ENCODE peak calls at places on chromosomes 12 and 14, in nine cellular contexts. One of them, this sample, is unnamed.

GRCh38 chr14:74463697-74464096 is 29.4 kb downstream of the NPC2 start:
- ATAC-seq in lung: no peak
- ATAC-seq in DND-41: no peak
- ATAC-seq in activated CD8-positive, alpha-beta memory T cell treated with anti-CD3 and anti-CD28 coated beads, Interleukin-2, amount 10 ng/mL, durations not matched to agents 7 days and 5 days: no peak
- ATAC-seq in IMR-90: no peak
- ATAC-seq in GM23338: no peak
- ATAC-seq in natural killer cell: no peak
- ATAC-seq in pancreas: no peak
- ATAC-seq in T-cell: no peak
- ATAC-seq in this sample: no peak

GRCh38 chr12:116954700-116955381 is 44.1 kb downstream of the FBXW8 start:
- ATAC-seq in lung: no peak
- ATAC-seq in DND-41: no peak
- ATAC-seq in activated CD8-positive, alpha-beta memory T cell treated with anti-CD3 and anti-CD28 coated beads, Interleukin-2, amount 10 ng/mL, durations not matched to agents 7 days and 5 days: no peak
- ATAC-seq in IMR-90: no peak
- ATAC-seq in GM23338: no peak
- ATAC-seq in natural killer cell: no peak
- ATAC-seq in pancreas: peak
- ATAC-seq in T-cell: no peak
- ATAC-seq in this sample: no peak

GRCh38 chr12:113744802-113745395 is 221.2 kb downstream of the RBM19 start:
- ATAC-seq in lung: no peak
- ATAC-seq in DND-41: no peak
- ATAC-seq in activated CD8-positive, alpha-beta memory T cell treated with anti-CD3 and anti-CD28 coated beads, Interleukin-2, amount 10 ng/mL, durations not matched to agents 7 days and 5 days: no peak
- ATAC-seq in IMR-90: no peak
- ATAC-seq in GM23338: no peak
- ATAC-seq in natural killer cell: no peak
- ATAC-seq in pancreas: no peak
- ATAC-seq in T-cell: no peak
- ATAC-seq in this sample: no peak

GRCh38 chr14:72907886-72908285 is 14.0 kb upstream of the DPF3 start:
- ATAC-seq in lung: no peak
- ATAC-seq in DND-41: no peak
- ATAC-seq in activated CD8-positive, alpha-beta memory T cell treated with anti-CD3 and anti-CD28 coated beads, Interleukin-2, amount 10 ng/mL, durations not matched to agents 7 days and 5 days: no peak
- ATAC-seq in IMR-90: peak
- ATAC-seq in GM23338: peak
- ATAC-seq in natural killer cell: no peak
- ATAC-seq in pancreas: peak
- ATAC-seq in T-cell: no peak
- ATAC-seq in this sample: no peak

GRCh38 chr14:68283378-68284123 is 464.0 kb downstream of the RAD51B start:
- ATAC-seq in lung: peak
- ATAC-seq in DND-41: peak
- ATAC-seq in activated CD8-positive, alpha-beta memory T cell treated with anti-CD3 and anti-CD28 coated beads, Interleukin-2, amount 10 ng/mL, durations not matched to agents 7 days and 5 days: peak
- ATAC-seq in IMR-90: no peak
- ATAC-seq in GM23338: peak
- ATAC-seq in natural killer cell: peak
- ATAC-seq in pancreas: peak
- ATAC-seq in T-cell: peak
- ATAC-seq in this sample: peak

GRCh38 chr14:31320216-31320615 is 100.1 kb downstream of the HEATR5A start:
- ATAC-seq in lung: no peak
- ATAC-seq in DND-41: no peak
- ATAC-seq in activated CD8-positive, alpha-beta memory T cell treated with anti-CD3 and anti-CD28 coated beads, Interleukin-2, amount 10 ng/mL, durations not matched to agents 7 days and 5 days: no peak
- ATAC-seq in IMR-90: no peak
- ATAC-seq in GM23338: no peak
- ATAC-seq in natural killer cell: no peak
- ATAC-seq in pancreas: no peak
- ATAC-seq in T-cell: no peak
- ATAC-seq in this sample: no peak

GRCh38 chr12:116087399-116087798 is 190.1 kb downstream of the MED13L start:
- ATAC-seq in lung: no peak
- ATAC-seq in DND-41: no peak
- ATAC-seq in activated CD8-positive, alpha-beta memory T cell treated with anti-CD3 and anti-CD28 coated beads, Interleukin-2, amount 10 ng/mL, durations not matched to agents 7 days and 5 days: peak
- ATAC-seq in IMR-90: no peak
- ATAC-seq in GM23338: no peak
- ATAC-seq in natural killer cell: peak
- ATAC-seq in pancreas: no peak
- ATAC-seq in T-cell: no peak
- ATAC-seq in this sample: no peak

GRCh38 chr12:111773801-111774551 is 7.2 kb downstream of the ALDH2 start:
- ATAC-seq in lung: peak
- ATAC-seq in DND-41: no peak
- ATAC-seq in activated CD8-positive, alpha-beta memory T cell treated with anti-CD3 and anti-CD28 coated beads, Interleukin-2, amount 10 ng/mL, durations not matched to agents 7 days and 5 days: no peak
- ATAC-seq in IMR-90: peak
- ATAC-seq in GM23338: no peak
- ATAC-seq in natural killer cell: no peak
- ATAC-seq in pancreas: peak
- ATAC-seq in T-cell: no peak
- ATAC-seq in this sample: peak

GRCh38 chr12:120804428-120804827 is 78.8 kb downstream of the ACADS start:
- ATAC-seq in lung: no peak
- ATAC-seq in DND-41: no peak
- ATAC-seq in activated CD8-positive, alpha-beta memory T cell treated with anti-CD3 and anti-CD28 coated beads, Interleukin-2, amount 10 ng/mL, durations not matched to agents 7 days and 5 days: no peak
- ATAC-seq in IMR-90: no peak
- ATAC-seq in GM23338: no peak
- ATAC-seq in natural killer cell: no peak
- ATAC-seq in pancreas: no peak
- ATAC-seq in T-cell: no peak
- ATAC-seq in this sample: no peak

GRCh38 chr12:73384592-73384991 is 1112.4 kb downstream of the TRHDE start:
- ATAC-seq in lung: no peak
- ATAC-seq in DND-41: no peak
- ATAC-seq in activated CD8-positive, alpha-beta memory T cell treated with anti-CD3 and anti-CD28 coated beads, Interleukin-2, amount 10 ng/mL, durations not matched to agents 7 days and 5 days: no peak
- ATAC-seq in IMR-90: no peak
- ATAC-seq in GM23338: no peak
- ATAC-seq in natural killer cell: no peak
- ATAC-seq in pancreas: peak
- ATAC-seq in T-cell: no peak
- ATAC-seq in this sample: no peak

GRCh38 chr12:94173660-94174265 is 25.4 kb downstream of the PLXNC1 start:
- ATAC-seq in lung: no peak
- ATAC-seq in DND-41: peak
- ATAC-seq in activated CD8-positive, alpha-beta memory T cell treated with anti-CD3 and anti-CD28 coated beads, Interleukin-2, amount 10 ng/mL, durations not matched to agents 7 days and 5 days: no peak
- ATAC-seq in IMR-90: no peak
- ATAC-seq in GM23338: no peak
- ATAC-seq in natural killer cell: peak
- ATAC-seq in pancreas: no peak
- ATAC-seq in T-cell: no peak
- ATAC-seq in this sample: no peak

GRCh38 chr12:104416160-104416559 is 40.6 kb upstream of the CHST11 start:
- ATAC-seq in lung: no peak
- ATAC-seq in DND-41: peak
- ATAC-seq in activated CD8-positive, alpha-beta memory T cell treated with anti-CD3 and anti-CD28 coated beads, Interleukin-2, amount 10 ng/mL, durations not matched to agents 7 days and 5 days: no peak
- ATAC-seq in IMR-90: no peak
- ATAC-seq in GM23338: no peak
- ATAC-seq in natural killer cell: no peak
- ATAC-seq in pancreas: no peak
- ATAC-seq in T-cell: no peak
- ATAC-seq in this sample: no peak

GRCh38 chr14:34778744-34779143 is 64.4 kb upstream of the CFL2 start:
- ATAC-seq in lung: no peak
- ATAC-seq in DND-41: no peak
- ATAC-seq in activated CD8-positive, alpha-beta memory T cell treated with anti-CD3 and anti-CD28 coated beads, Interleukin-2, amount 10 ng/mL, durations not matched to agents 7 days and 5 days: no peak
- ATAC-seq in IMR-90: no peak
- ATAC-seq in GM23338: no peak
- ATAC-seq in natural killer cell: no peak
- ATAC-seq in pancreas: no peak
- ATAC-seq in T-cell: no peak
- ATAC-seq in this sample: no peak

GRCh38 chr14:81302613-81303012 is 81.9 kb upstream of the GTF2A1 start:
- ATAC-seq in lung: no peak
- ATAC-seq in DND-41: peak
- ATAC-seq in activated CD8-positive, alpha-beta memory T cell treated with anti-CD3 and anti-CD28 coated beads, Interleukin-2, amount 10 ng/mL, durations not matched to agents 7 days and 5 days: no peak
- ATAC-seq in IMR-90: no peak
- ATAC-seq in GM23338: peak
- ATAC-seq in natural killer cell: no peak
- ATAC-seq in pancreas: no peak
- ATAC-seq in T-cell: no peak
- ATAC-seq in this sample: no peak

GRCh38 chr12:46237381-46238045 is 31.3 kb downstream of the SLC38A1 start:
- ATAC-seq in lung: no peak
- ATAC-seq in DND-41: no peak
- ATAC-seq in activated CD8-positive, alpha-beta memory T cell treated with anti-CD3 and anti-CD28 coated beads, Interleukin-2, amount 10 ng/mL, durations not matched to agents 7 days and 5 days: no peak
- ATAC-seq in IMR-90: no peak
- ATAC-seq in GM23338: peak
- ATAC-seq in natural killer cell: no peak
- ATAC-seq in pancreas: no peak
- ATAC-seq in T-cell: no peak
- ATAC-seq in this sample: no peak

GRCh38 chr12:100211698-100212097 is 11.1 kb downstream of the ACTR6 start:
- ATAC-seq in lung: no peak
- ATAC-seq in DND-41: no peak
- ATAC-seq in activated CD8-positive, alpha-beta memory T cell treated with anti-CD3 and anti-CD28 coated beads, Interleukin-2, amount 10 ng/mL, durations not matched to agents 7 days and 5 days: no peak
- ATAC-seq in IMR-90: no peak
- ATAC-seq in GM23338: no peak
- ATAC-seq in natural killer cell: no peak
- ATAC-seq in pancreas: no peak
- ATAC-seq in T-cell: no peak
- ATAC-seq in this sample: no peak

GRCh38 chr14:98408713-98409112 is 863.3 kb downstream of the BCL11B start:
- ATAC-seq in lung: no peak
- ATAC-seq in DND-41: peak
- ATAC-seq in activated CD8-positive, alpha-beta memory T cell treated with anti-CD3 and anti-CD28 coated beads, Interleukin-2, amount 10 ng/mL, durations not matched to agents 7 days and 5 days: no peak
- ATAC-seq in IMR-90: no peak
- ATAC-seq in GM23338: no peak
- ATAC-seq in natural killer cell: no peak
- ATAC-seq in pancreas: no peak
- ATAC-seq in T-cell: peak
- ATAC-seq in this sample: no peak

GRCh38 chr12:16588812-16589211 is 17.1 kb downstream of the LMO3 start:
- ATAC-seq in lung: no peak
- ATAC-seq in DND-41: no peak
- ATAC-seq in activated CD8-positive, alpha-beta memory T cell treated with anti-CD3 and anti-CD28 coated beads, Interleukin-2, amount 10 ng/mL, durations not matched to agents 7 days and 5 days: no peak
- ATAC-seq in IMR-90: no peak
- ATAC-seq in GM23338: peak
- ATAC-seq in natural killer cell: no peak
- ATAC-seq in pancreas: no peak
- ATAC-seq in T-cell: no peak
- ATAC-seq in this sample: no peak

GRCh38 chr14:106518054-106518943 is 991.9 kb downstream of the TMEM121 start:
- ATAC-seq in lung: no peak
- ATAC-seq in DND-41: peak
- ATAC-seq in activated CD8-positive, alpha-beta memory T cell treated with anti-CD3 and anti-CD28 coated beads, Interleukin-2, amount 10 ng/mL, durations not matched to agents 7 days and 5 days: peak
- ATAC-seq in IMR-90: no peak
- ATAC-seq in GM23338: no peak
- ATAC-seq in natural killer cell: peak
- ATAC-seq in pancreas: no peak
- ATAC-seq in T-cell: peak
- ATAC-seq in this sample: no peak

GRCh38 chr12:32493282-32493681 is 93.9 kb downstream of the FGD4 start:
- ATAC-seq in lung: no peak
- ATAC-seq in DND-41: no peak
- ATAC-seq in activated CD8-positive, alpha-beta memory T cell treated with anti-CD3 and anti-CD28 coated beads, Interleukin-2, amount 10 ng/mL, durations not matched to agents 7 days and 5 days: no peak
- ATAC-seq in IMR-90: no peak
- ATAC-seq in GM23338: peak
- ATAC-seq in natural killer cell: no peak
- ATAC-seq in pancreas: peak
- ATAC-seq in T-cell: no peak
- ATAC-seq in this sample: no peak

GRCh38 chr14:52919971-52920370 is 30.9 kb downstream of the FERMT2 start:
- ATAC-seq in lung: no peak
- ATAC-seq in DND-41: no peak
- ATAC-seq in activated CD8-positive, alpha-beta memory T cell treated with anti-CD3 and anti-CD28 coated beads, Interleukin-2, amount 10 ng/mL, durations not matched to agents 7 days and 5 days: no peak
- ATAC-seq in IMR-90: peak
- ATAC-seq in GM23338: no peak
- ATAC-seq in natural killer cell: no peak
- ATAC-seq in pancreas: peak
- ATAC-seq in T-cell: no peak
- ATAC-seq in this sample: no peak

GRCh38 chr14:67335781-67336180 is 23.8 kb downstream of the ATP6V1D start:
- ATAC-seq in lung: no peak
- ATAC-seq in DND-41: no peak
- ATAC-seq in activated CD8-positive, alpha-beta memory T cell treated with anti-CD3 and anti-CD28 coated beads, Interleukin-2, amount 10 ng/mL, durations not matched to agents 7 days and 5 days: no peak
- ATAC-seq in IMR-90: no peak
- ATAC-seq in GM23338: no peak
- ATAC-seq in natural killer cell: no peak
- ATAC-seq in pancreas: peak
- ATAC-seq in T-cell: no peak
- ATAC-seq in this sample: no peak

GRCh38 chr12:98955284-98955683 is 310.2 kb downstream of the APAF1 start:
- ATAC-seq in lung: no peak
- ATAC-seq in DND-41: peak
- ATAC-seq in activated CD8-positive, alpha-beta memory T cell treated with anti-CD3 and anti-CD28 coated beads, Interleukin-2, amount 10 ng/mL, durations not matched to agents 7 days and 5 days: no peak
- ATAC-seq in IMR-90: no peak
- ATAC-seq in GM23338: peak
- ATAC-seq in natural killer cell: no peak
- ATAC-seq in pancreas: peak
- ATAC-seq in T-cell: no peak
- ATAC-seq in this sample: no peak

This sample was measured in gastroesophageal sphincter.